ENCODE peak calls at places on chromosomes 12 and 14, in nine cellular contexts. I, Q, E, Z, W, F, X, J and T are unnamed samples.

GRCh38 chr14:99133563-99134332 is 138.2 kb downstream of the BCL11B start:
- DNase-seq in Q (no peak), W (no peak), E (no peak), X (no peak), Z (peak), I (no peak), F (no peak), J (peak), T (peak)

GRCh38 chr12:106769078-106769477 is 5.4 kb upstream of the RIC8B start:
- DNase-seq in W (no peak), J (no peak), Z (no peak), X (no peak), I (no peak), E (no peak), Q (no peak), F (no peak), T (no peak)

GRCh38 chr12:24954261-24954660 is 5.4 kb upstream of the BCAT1 start:
- DNase-seq in Z (no peak), I (no peak), W (no peak), Q (no peak), X (no peak), E (no peak), F (no peak), J (no peak), T (no peak)

GRCh38 chr12:15700595-15700994 is 88.6 kb downstream of the EPS8 start:
- DNase-seq in Z (no peak), J (no peak), Q (no peak), E (peak), F (no peak), X (no peak), W (no peak), I (no peak), T (no peak)

GRCh38 chr14:60092516-60092915 is 793 bp downstream of the PCNX4 start:
- DNase-seq in J (peak), I (no peak), E (no peak), W (peak), X (no peak), F (no peak), Q (no peak), Z (no peak), T (peak)

GRCh38 chr14:51357250-51357649 is 117.2 kb downstream of the TMX1 start:
- DNase-seq in W (no peak), J (no peak), Q (no peak), I (no peak), F (no peak), Z (no peak), X (no peak), E (no peak), T (no peak)

GRCh38 chr12:74641262-74641661 is 103.6 kb downstream of the ATXN7L3B start:
- DNase-seq in I (no peak), F (no peak), Z (no peak), E (no peak), X (no peak), J (no peak), Q (no peak), W (no peak), T (no peak)

GRCh38 chr12:113086249-113087164 is 30.0 kb downstream of the DTX1 start:
- DNase-seq in F (no peak), E (no peak), I (no peak), Q (no peak), W (peak), Z (no peak), X (no peak), J (peak), T (no peak)

GRCh38 chr12:58247633-58248032 is 306.3 kb downstream of the ATP23 start:
- DNase-seq in F (no peak), E (no peak), W (no peak), Q (no peak), J (no peak), Z (no peak), I (no peak), X (no peak), T (no peak)

GRCh38 chr14:55454264-55455151 is 14.1 kb upstream of the TBPL2 start:
- DNase-seq in Z (no peak), J (peak), Q (no peak), E (no peak), F (no peak), X (peak), W (no peak), I (no peak), T (no peak)

GRCh38 chr12:2540535-2540941 is 254.2 kb upstream of the FKBP4 start:
- DNase-seq in I (no peak), W (no peak), Q (peak), F (no peak), E (no peak), J (no peak), Z (no peak), X (no peak), T (no peak)

GRCh38 chr12:80553316-80553715 is 109.3 kb downstream of the PTPRQ start:
- DNase-seq in E (peak), W (no peak), Q (no peak), F (no peak), I (no peak), X (no peak), J (no peak), Z (no peak), T (no peak)

GRCh38 chr12:108333898-108334699 is 5.0 kb downstream of the CMKLR1 start:
- DNase-seq in Z (no peak), F (no peak), I (peak), X (no peak), E (no peak), Q (no peak), J (no peak), W (no peak), T (no peak)

GRCh38 chr12:80099259-80099658 is at the start of gene OTOGL:
- DNase-seq in Z (no peak), E (no peak), I (no peak), X (no peak), J (no peak), F (no peak), Q (no peak), W (no peak), T (no peak)

GRCh38 chr12:97886548-97887176 is 424.1 kb downstream of the RMST start:
- DNase-seq in F (no peak), W (no peak), J (no peak), X (no peak), Z (no peak), Q (no peak), E (no peak), I (no peak), T (no peak)

GRCh38 chr14:92514844-92515509 is 1.4 kb downstream of the RIN3 start:
- DNase-seq in J (no peak), Q (no peak), W (no peak), I (no peak), Z (no peak), F (no peak), X (no peak), E (no peak), T (no peak)

GRCh38 chr14:90342327-90342726 is 10.6 kb upstream of the NRDE2 start:
- DNase-seq in F (no peak), I (no peak), J (no peak), X (no peak), Z (no peak), W (no peak), E (no peak), Q (no peak), T (no peak)

GRCh38 chr12:85448548-85449139 is 168.6 kb downstream of the ALX1 start:
- DNase-seq in X (no peak), W (no peak), J (no peak), Q (no peak), I (no peak), Z (no peak), E (no peak), F (no peak), T (no peak)

GRCh38 chr14:73059326-73059725 is 992 bp downstream of the RBM25 start:
- DNase-seq in F (no peak), W (no peak), J (no peak), I (no peak), Z (no peak), Q (no peak), E (no peak), X (no peak), T (no peak)

GRCh38 chr14:61887628-61888027 is 125.4 kb downstream of the SNAPC1 start:
- DNase-seq in I (no peak), W (no peak), J (no peak), Z (no peak), E (no peak), Q (no peak), X (no peak), F (no peak), T (no peak)

GRCh38 chr14:57060276-57060956 is 208.3 kb downstream of the EXOC5 start:
- DNase-seq in Q (no peak), J (no peak), I (no peak), Z (no peak), E (no peak), W (peak), F (no peak), X (no peak), T (peak)

GRCh38 chr12:108839011-108839889 is 18.1 kb downstream of the SSH1 start:
- DNase-seq in J (no peak), W (no peak), F (no peak), Q (peak), Z (peak), I (peak), E (peak), X (no peak), T (no peak)

GRCh38 chr12:31008961-31009840 is 64.5 kb upstream of the DDX11 start:
- DNase-seq in X (no peak), E (no peak), W (no peak), Z (no peak), I (no peak), J (no peak), Q (no peak), F (peak), T (no peak)

GRCh38 chr12:111788178-111788654 is 21.5 kb downstream of the ALDH2 start:
- DNase-seq in I (no peak), F (no peak), Q (peak), J (no peak), E (no peak), X (no peak), Z (no peak), W (no peak), T (no peak)

GRCh38 chr12:47755655-47756562 is 2.8 kb downstream of the RAPGEF3 start:
- DNase-seq in X (no peak), W (no peak), I (no peak), J (no peak), Z (no peak), E (no peak), F (peak), Q (no peak), T (no peak)

GRCh38 chr12:65962921-65963883 is 138.9 kb downstream of the HMGA2 start:
- DNase-seq in Z (no peak), I (no peak), Q (peak), J (no peak), F (no peak), X (no peak), E (no peak), W (peak), T (no peak)

GRCh38 chr12:96236221-96236822 is 42.1 kb downstream of the ELK3 start:
- DNase-seq in X (no peak), J (no peak), W (peak), Q (peak), Z (no peak), I (no peak), F (no peak), E (peak), T (peak)

GRCh38 chr14:95133282-95133681 is 24.0 kb downstream of the DICER1 start:
- DNase-seq in X (no peak), Q (no peak), I (no peak), E (no peak), Z (no peak), J (no peak), F (no peak), W (no peak), T (no peak)

GRCh38 chr14:22848391-22849164 is 12.2 kb downstream of the MMP14 start:
- DNase-seq in X (no peak), W (no peak), J (peak), F (no peak), Z (peak), Q (peak), I (peak), E (peak), T (no peak)

GRCh38 chr14:105944632-105945610 is 418.5 kb downstream of the TMEM121 start:
- DNase-seq in E (no peak), W (peak), J (peak), F (peak), Z (no peak), I (peak), Q (peak), X (no peak), T (peak)

GRCh38 chr12:124592481-124593160 is 25.2 kb upstream of the NCOR2 start:
- DNase-seq in X (no peak), F (peak), Z (no peak), J (no peak), W (no peak), I (no peak), E (no peak), Q (no peak), T (no peak)

GRCh38 chr12:105190530-105190929 is 45.4 kb downstream of the APPL2 start:
- DNase-seq in J (no peak), Q (no peak), Z (no peak), I (no peak), F (no peak), W (no peak), E (no peak), X (no peak), T (no peak)

GRCh38 chr14:36451346-36452065 is 68.5 kb downstream of the NKX2-1 start:
- DNase-seq in Z (no peak), W (no peak), X (no peak), J (no peak), E (no peak), Q (no peak), F (no peak), I (no peak), T (no peak)

GRCh38 chr14:104800600-104801283 is at the start of gene ZBTB42:
- DNase-seq in X (no peak), Q (no peak), I (peak), E (no peak), W (peak), F (no peak), Z (no peak), J (peak), T (peak)

GRCh38 chr14:34913619-34914018 is 38.5 kb upstream of the BAZ1A start:
- DNase-seq in E (no peak), Z (no peak), J (no peak), F (no peak), W (no peak), I (no peak), X (no peak), Q (no peak), T (no peak)

GRCh38 chr14:66072190-66072905 is 413.8 kb upstream of the CCDC196 start:
- DNase-seq in F (no peak), X (no peak), Q (no peak), Z (no peak), E (no peak), I (no peak), W (no peak), J (no peak), T (no peak)

GRCh38 chr12:62653740-62654139 is 187.1 kb downstream of the MON2 start:
- DNase-seq in Z (no peak), J (peak), W (no peak), X (no peak), E (no peak), I (no peak), Q (no peak), F (no peak), T (no peak)

GRCh38 chr14:31319701-31320100 is 100.6 kb downstream of the HEATR5A start:
- DNase-seq in I (no peak), W (no peak), Z (no peak), J (no peak), Q (no peak), E (no peak), F (no peak), X (no peak), T (no peak)